ENCODE peak calls at places on chromosomes 1 and 21, in four cellular contexts. One of them, this sample, is unnamed.

GRCh38 chr1:74534241-74534640 is 21.8 kb upstream of the LRRC53 start:
- DNase-seq in renal cortical epithelial cell: no peak
- DNase-seq in EL: peak; percentile 39
- DNase-seq in lower lobe of right lung: no peak
- DNase-seq in this sample: peak; percentile 5

GRCh38 chr1:156841289-156841855 is 17.5 kb downstream of the INSRR start:
- DNase-seq in renal cortical epithelial cell: no peak
- DNase-seq in lower lobe of right lung: no peak
- DNase-seq in EL: no peak
- DNase-seq in this sample: no peak

GRCh38 chr21:19122371-19122770 is 718.8 kb upstream of the TMPRSS15 start:
- DNase-seq in renal cortical epithelial cell: no peak
- DNase-seq in EL: no peak
- DNase-seq in lower lobe of right lung: no peak
- DNase-seq in this sample: no peak

GRCh38 chr1:47333922-47334764 is 553 bp downstream of the CMPK1 start:
- DNase-seq in EL: peak; percentile 85
- DNase-seq in renal cortical epithelial cell: peak; percentile 47
- DNase-seq in lower lobe of right lung: peak; percentile 89
- DNase-seq in this sample: peak; percentile 79

GRCh38 chr1:11790101-11790879 is 15.5 kb downstream of the MTHFR start:
- DNase-seq in EL: no peak
- DNase-seq in lower lobe of right lung: no peak
- DNase-seq in renal cortical epithelial cell: no peak
- DNase-seq in this sample: no peak

GRCh38 chr1:26783646-26784022 is 4.1 kb upstream of the PIGV start:
- DNase-seq in EL: no peak
- DNase-seq in renal cortical epithelial cell: no peak
- DNase-seq in lower lobe of right lung: no peak
- DNase-seq in this sample: no peak

GRCh38 chr1:12053752-12054548 is 9.2 kb upstream of the TNFRSF8 start:
- DNase-seq in renal cortical epithelial cell: no peak
- DNase-seq in lower lobe of right lung: no peak
- DNase-seq in EL: no peak
- DNase-seq in this sample: no peak

GRCh38 chr1:155080250-155081228 is 1.9 kb downstream of the EFNA3 start:
- DNase-seq in renal cortical epithelial cell: no peak
- DNase-seq in EL: no peak
- DNase-seq in lower lobe of right lung: no peak
- DNase-seq in this sample: no peak

GRCh38 chr1:35675773-35676172 is 34.4 kb upstream of the PSMB2 start:
- DNase-seq in EL: no peak
- DNase-seq in renal cortical epithelial cell: peak; percentile 72
- DNase-seq in lower lobe of right lung: no peak
- DNase-seq in this sample: peak; percentile 52

GRCh38 chr1:15740833-15741182 is 1.5 kb upstream of the TMEM82 start:
- DNase-seq in lower lobe of right lung: no peak
- DNase-seq in renal cortical epithelial cell: no peak
- DNase-seq in EL: no peak
- DNase-seq in this sample: no peak

This sample was measured in iris pigment epithelial cell.